ENCODE peak calls at places on chromosome 1, in ten cellular contexts. B is dorsolateral prefrontal cortex, Y is endothelial cell of umbilical vein, Z is cardiac muscle cell, T is mesendoderm, N is sigmoid colon, V is tibial artery, S is left ventricle myocardium inferior, M is IMR-90, R is heart right ventricle. I is an unnamed sample.
A peak's percentile ranks its signal among the peaks of the same experiment; 100 is the strongest.

GRCh38 chr1:216822480-216822879 is 99.3 kb upstream of the ESRRG start:
- DNase-seq in S (no peak), Y (no peak), N (no peak), V (no peak), Z (no peak), B (no peak), R (no peak), T (no peak), M (no peak), I (no peak)

GRCh38 chr1:58933599-58933926 is 149.7 kb upstream of the JUN start:
- DNase-seq in S (no peak), T (no peak), N (no peak), M (peak; percentile 11), Z (peak; percentile 24), R (no peak), Y (no peak), B (no peak), V (no peak), I (no peak)

GRCh38 chr1:228190182-228190581 is 17.7 kb upstream of the OBSCN start:
- DNase-seq in Z (no peak), N (peak; percentile 36), M (no peak), R (no peak), V (no peak), T (no peak), B (peak; percentile 30), Y (no peak), S (no peak), I (no peak)

GRCh38 chr1:917466-918091 is 6.1 kb upstream of the SAMD11 start:
- DNase-seq in R (peak; percentile 3), T (no peak), V (no peak), M (no peak), N (no peak), Y (no peak), B (no peak), S (no peak), Z (no peak), I (no peak)

GRCh38 chr1:226820935-226821718 is 49.3 kb upstream of the PSEN2 start:
- DNase-seq in B (no peak), M (peak; percentile 100), R (peak; percentile 68), V (peak; percentile 91), N (peak; percentile 99), S (peak; percentile 77), Y (peak; percentile 96), T (peak; percentile 55), Z (peak; percentile 93), I (no peak)

GRCh38 chr1:221157026-221157761 is 278.0 kb downstream of the HLX start:
- DNase-seq in R (no peak), T (no peak), Y (no peak), N (no peak), S (no peak), V (no peak), M (no peak), B (no peak), Z (no peak), I (no peak)

GRCh38 chr1:55046871-55047270 is 7.5 kb downstream of the PCSK9 start:
- DNase-seq in T (no peak), B (peak; percentile 26), N (no peak), S (no peak), M (no peak), R (no peak), Y (no peak), V (no peak), Z (no peak), I (no peak)

GRCh38 chr1:223824287-223824686 is 21.5 kb downstream of the TP53BP2 start:
- DNase-seq in M (no peak), T (no peak), R (no peak), Y (no peak), N (no peak), V (no peak), Z (no peak), B (no peak), S (no peak), I (no peak)

DNA sequence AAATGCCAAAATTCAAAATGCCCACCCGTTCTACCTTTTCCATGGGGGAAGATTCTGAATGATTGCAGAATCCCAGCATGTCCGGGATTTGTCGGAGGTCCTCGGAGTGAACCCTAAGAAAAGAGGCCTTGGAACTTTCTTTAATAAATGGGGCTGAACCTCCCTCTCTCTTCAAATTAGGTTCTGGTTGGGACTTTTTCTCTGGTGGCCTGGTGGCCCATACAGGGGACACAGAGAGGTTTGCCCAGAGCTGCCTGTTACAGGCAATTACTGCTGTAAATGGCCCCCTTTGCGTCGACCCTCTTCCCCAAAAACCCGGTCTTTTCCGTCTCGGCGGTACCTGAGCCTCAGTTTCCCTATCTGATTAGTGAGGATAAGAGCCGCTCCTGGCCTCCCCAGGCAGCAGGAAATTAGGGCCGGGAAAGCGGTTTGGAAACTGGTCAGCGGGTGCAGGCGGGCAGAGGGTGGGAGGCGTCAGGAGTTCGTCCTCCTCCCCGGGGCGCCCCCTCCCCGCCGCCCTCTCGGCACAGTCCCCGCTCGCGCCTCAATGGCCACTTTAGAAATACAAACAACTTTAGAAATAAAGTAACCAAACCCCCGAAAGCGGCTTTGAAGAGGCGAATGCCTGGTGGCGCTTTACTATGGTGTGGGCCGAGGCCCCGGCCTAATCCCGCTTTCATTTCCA is 15.6 kb downstream of the PAX7 start:
- DNase-seq in N (no peak), Y (no peak), T (no peak), M (no peak), S (no peak), B (no peak), Z (no peak), R (no peak), V (no peak), I (no peak)
- H3K27ac ChIP-seq in N (no peak overlapping the region), Y (no peak overlapping the region), T (no peak overlapping the region), M (no peak overlapping the region), S (no peak overlapping the region), B (no peak overlapping the region), Z (no peak overlapping the region), R (no peak overlapping the region), V (no peak overlapping the region), I (no peak overlapping the region)

GRCh38 chr1:30818568-30819243 is 61.1 kb upstream of the LAPTM5 start:
- DNase-seq in R (no peak), V (no peak), N (no peak), Z (peak; percentile 64), M (peak; percentile 29), B (no peak), Y (no peak), T (peak; percentile 68), S (no peak), I (no peak)

GRCh38 chr1:30817083-30817450 is 59.5 kb upstream of the LAPTM5 start:
- DNase-seq in S (no peak), Z (no peak), R (no peak), V (no peak), Y (no peak), N (no peak), B (no peak), T (no peak), M (no peak), I (no peak)

GRCh38 chr1:30820249-30820648 is 62.7 kb upstream of the LAPTM5 start:
- DNase-seq in M (no peak), N (no peak), R (no peak), T (no peak), Z (no peak), Y (no peak), S (no peak), V (no peak), B (no peak), I (no peak)

GRCh38 chr1:30817548-30817947 is 60.0 kb upstream of the LAPTM5 start:
- DNase-seq in T (no peak), B (no peak), S (no peak), N (no peak), V (no peak), M (no peak), R (no peak), Y (no peak), Z (no peak), I (no peak)

DNA sequence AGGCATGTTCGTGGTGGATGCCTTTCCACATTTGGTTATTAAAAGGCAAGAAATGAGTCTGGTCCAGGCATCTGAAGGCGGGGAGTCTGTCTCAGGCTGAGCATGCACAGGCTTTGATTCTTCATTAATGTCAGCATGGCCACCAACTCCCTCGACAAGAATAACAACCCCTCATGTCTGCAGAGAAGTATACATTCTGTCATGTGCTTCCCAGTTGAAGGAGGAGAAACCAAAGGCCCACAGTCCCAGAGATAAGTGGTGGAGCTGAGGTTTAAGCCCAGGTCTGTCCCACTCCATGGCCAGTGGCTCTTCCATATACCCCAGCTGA is 61.6 kb upstream of the LAPTM5 start:
- DNase-seq in N (no peak), R (no peak), T (no peak), B (no peak), Z (no peak), V (no peak), Y (no peak), M (no peak), S (no peak), I (no peak)
- H3K27ac ChIP-seq in N (peak overlapping the region; percentile 97), R (no peak overlapping the region), T (no peak overlapping the region), B (no peak overlapping the region), Z (no peak overlapping the region), V (no peak overlapping the region), Y (no peak overlapping the region), M (no peak overlapping the region), S (no peak overlapping the region), I (no peak overlapping the region)

DNA sequence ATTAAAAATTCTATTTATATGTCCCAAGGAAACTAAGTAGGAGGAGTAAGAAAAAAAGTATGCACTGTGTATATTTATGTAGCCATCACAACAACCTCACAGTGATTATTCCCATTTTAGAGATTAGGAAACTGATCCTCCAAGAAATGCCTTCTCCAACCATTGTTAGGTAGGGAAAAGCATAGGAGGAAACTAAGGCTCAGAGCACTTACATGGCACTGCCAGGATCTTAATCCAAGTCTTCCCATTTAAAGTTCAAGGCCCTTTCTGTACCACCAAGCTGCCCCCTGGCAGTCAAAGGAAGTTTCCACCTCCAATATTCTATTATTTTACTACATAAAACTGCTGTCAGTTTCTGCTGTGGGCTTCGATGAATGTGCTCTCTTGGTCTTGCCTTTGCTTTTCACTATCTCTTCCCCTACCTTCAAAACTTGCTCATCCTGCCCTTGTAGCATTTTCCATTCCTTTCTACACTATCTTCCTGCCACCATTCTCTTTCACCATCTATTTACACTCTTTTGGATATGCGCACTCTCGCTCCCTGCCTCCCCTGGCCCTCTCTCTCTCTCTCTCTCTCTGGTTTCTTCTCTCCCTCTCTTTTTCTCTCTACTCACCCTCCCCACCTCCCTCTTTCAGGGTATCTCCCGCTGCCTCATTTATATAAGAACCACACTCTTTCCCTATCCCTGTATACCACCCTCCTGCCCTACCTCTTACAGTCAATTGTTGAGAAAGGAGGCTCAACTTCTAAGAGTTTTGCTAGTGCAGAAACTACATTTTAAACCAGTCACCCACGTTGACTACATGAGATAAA is 34.0 kb downstream of the PUM1 start:
- DNase-seq in R (no peak), S (no peak), T (peak; percentile 26), M (no peak), N (no peak), V (no peak), Z (no peak), B (no peak), Y (no peak), I (no peak)
- H3K27ac ChIP-seq in R (no peak overlapping the region), S (no peak overlapping the region), T (no peak overlapping the region), M (no peak overlapping the region), N (no peak overlapping the region), V (no peak overlapping the region), Z (peak overlapping the region; percentile 60), B (no peak overlapping the region), Y (no peak overlapping the region), I (no peak overlapping the region)

DNA sequence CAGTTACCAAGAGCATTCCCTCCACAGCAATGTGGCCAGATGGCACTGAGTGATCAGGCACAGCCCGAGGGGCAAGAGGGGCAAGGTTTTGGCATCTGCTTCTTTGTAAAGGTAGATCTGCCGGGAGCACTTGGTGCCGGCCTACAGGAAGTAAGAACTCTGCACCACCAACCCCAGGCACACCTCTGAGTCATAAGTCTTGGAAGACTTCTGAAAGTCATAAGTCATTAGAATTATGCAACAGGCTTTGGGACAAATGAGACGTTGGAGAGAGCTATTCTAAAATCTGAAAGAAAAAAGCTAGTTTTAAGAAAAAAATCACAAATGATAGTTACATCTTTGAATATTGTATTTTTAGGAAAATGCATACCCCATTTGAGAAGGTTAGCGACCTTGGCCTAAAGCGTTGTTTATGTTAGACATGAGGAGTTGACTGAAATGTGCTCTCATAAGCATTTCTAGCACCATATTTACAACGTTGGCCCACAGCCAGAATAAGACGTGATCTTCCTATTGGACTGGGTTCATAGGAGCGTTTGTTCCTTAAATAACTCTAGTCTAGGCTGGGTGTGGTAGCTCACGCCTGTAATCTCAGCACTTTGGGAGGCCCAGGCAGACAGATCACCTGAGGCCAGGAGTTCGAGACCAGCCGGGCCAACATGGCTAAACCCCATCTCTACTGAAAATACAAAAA is 37.7 kb upstream of the MAP10 start:
- DNase-seq in S (no peak), N (peak; percentile 89), V (peak; percentile 63), Y (no peak), B (no peak), M (peak; percentile 74), T (no peak), R (no peak), Z (peak; percentile 75), I (no peak)
- H3K27ac ChIP-seq in S (peak overlapping the region; percentile 40), N (peak overlapping the region; percentile 68), V (peak overlapping the region; percentile 68), Y (no peak overlapping the region), B (no peak overlapping the region), M (no peak overlapping the region), T (no peak overlapping the region), R (peak overlapping the region; percentile 23), Z (no peak overlapping the region), I (no peak overlapping the region)

I was measured in caudate nucleus.